ENCODE peak calls at places on chromosomes 12 and 14, in four cellular contexts. S is B cell, Y is RCC 7860, N is HT1080. I is an unnamed sample.

GRCh38 chr12:86931714-86932113 is 675.5 kb upstream of the MGAT4C start:
- DNase-seq in S (no peak), Y (no peak), N (no peak), I (no peak)

GRCh38 chr12:108066583-108067234 is 62.4 kb upstream of the WSCD2 start:
- DNase-seq in S (no peak), Y (no peak), N (peak; percentile 5), I (no peak)

GRCh38 chr12:15584366-15585041 is 204.7 kb downstream of the EPS8 start:
- DNase-seq in S (peak; percentile 57), Y (no peak), N (no peak), I (no peak)

GRCh38 chr12:65556676-65557424 is 267.4 kb upstream of the HMGA2 start:
- DNase-seq in S (peak; percentile 55), Y (peak; percentile 27), N (peak; percentile 66), I (peak; percentile 36)

GRCh38 chr14:89823732-89824131 is 130.8 kb downstream of the EFCAB11 start:
- DNase-seq in S (no peak), Y (no peak), N (no peak), I (no peak)

GRCh38 chr14:51424569-51425251 is 184.7 kb downstream of the TMX1 start:
- DNase-seq in S (no peak), Y (no peak), N (no peak), I (no peak)

GRCh38 chr14:92453691-92454090 is 59.9 kb upstream of the RIN3 start:
- DNase-seq in S (peak; percentile 31), Y (no peak), N (no peak), I (no peak)

GRCh38 chr12:97151481-97151880 is 244.4 kb downstream of the NEDD1 start:
- DNase-seq in S (no peak), Y (no peak), N (peak; percentile 81), I (no peak)

GRCh38 chr12:124777399-124778372 is 86.0 kb downstream of the SCARB1 start:
- DNase-seq in S (no peak), Y (no peak), N (no peak), I (no peak)

GRCh38 chr14:100708349-100709217 is 18.1 kb upstream of the DLK1 start:
- DNase-seq in S (no peak), Y (no peak), N (no peak), I (no peak)

GRCh38 chr14:94423465-94424056 is 29.0 kb downstream of the SERPINA11 start:
- DNase-seq in S (peak; percentile 52), Y (peak; percentile 6), N (peak; percentile 52), I (peak; percentile 10)

GRCh38 chr12:98883231-98883630 is 238.1 kb downstream of the APAF1 start:
- DNase-seq in S (no peak), Y (no peak), N (peak; percentile 14), I (no peak)

GRCh38 chr14:68941820-68942219 is 37.3 kb downstream of the ACTN1 start:
- DNase-seq in S (no peak), Y (peak; percentile 89), N (peak; percentile 90), I (no peak)

GRCh38 chr12:84619053-84619452 is 293.5 kb downstream of the SLC6A15 start:
- DNase-seq in S (no peak), Y (no peak), N (no peak), I (no peak)

GRCh38 chr14:95291859-95292542 is 27.7 kb downstream of the CLMN start:
- DNase-seq in S (no peak), Y (peak; percentile 17), N (peak; percentile 65), I (no peak)

GRCh38 chr14:105154476-105154871 is 14.1 kb downstream of the JAG2 start:
- DNase-seq in S (no peak), Y (no peak), N (no peak), I (no peak)

GRCh38 chr12:95351745-95352144 is 122.2 kb upstream of the METAP2 start:
- DNase-seq in S (no peak), Y (no peak), N (no peak), I (no peak)

GRCh38 chr12:23721268-23721667 is 228.2 kb downstream of the SOX5 start:
- DNase-seq in S (no peak), Y (no peak), N (no peak), I (no peak)

GRCh38 chr14:76765461-76765931 is 4.2 kb downstream of the VASH1 start:
- DNase-seq in S (no peak), Y (no peak), N (no peak), I (no peak)

GRCh38 chr14:60723218-60724079 is 702 bp downstream of the SIX4 start:
- DNase-seq in S (no peak), Y (no peak), N (peak; percentile 47), I (peak; percentile 57)